ENCODE peak calls at places on chromosomes 12 and 14, in six cellular contexts. K is fibroblast of lung, N is cardiac muscle cell, B is body of pancreas, C is endodermal cell, R is mucosa of descending colon. Z is an unnamed sample. For H3K4me1, the result is how much of the 10 kb centered on the place peaks cover.

GRCh38 chr14:22829661-22830328 is at the start of gene MRPL52:
- DNase-seq in R (peak), K (peak), C (peak), N (peak), B (peak), Z (peak)

GRCh38 chr14:54423991-54424390 is 17.2 kb downstream of the CNIH1 start:
- DNase-seq in R (no peak), K (peak), N (no peak), C (no peak), B (no peak), Z (no peak)

GRCh38 chr14:94392510-94392935 is 4.1 kb upstream of the SERPINA1 start:
- DNase-seq in R (no peak), B (peak), K (peak), C (no peak), N (peak), Z (peak)

GRCh38 chr14:91372680-91373495 is 44.7 kb downstream of the CCDC88C start:
- DNase-seq in N (no peak), R (no peak), B (peak), C (no peak), K (no peak), Z (no peak)

GRCh38 chr14:94129758-94130414 is 482 bp upstream of the IFI27L2 start:
- DNase-seq in R (no peak), C (peak), N (peak), B (peak), K (peak), Z (peak)

GRCh38 chr14:99568567-99569560 is 35.1 kb downstream of the CCDC85C start:
- DNase-seq in R (no peak), N (peak), B (peak), K (peak), C (no peak), Z (peak)

GRCh38 chr14:27367345-27367744 is 769.5 kb upstream of the NOVA1 start:
- DNase-seq in C (no peak), B (no peak), K (no peak), N (no peak), R (no peak), Z (no peak)

GRCh38 chr12:104215638-104216297 is at the start of gene TXNRD1:
- DNase-seq in C (peak), N (peak), R (peak), B (peak), K (peak), Z (peak)

GRCh38 chr14:95472819-95473251 is 43.6 kb downstream of the SYNE3 start:
- DNase-seq in K (no peak), C (no peak), B (no peak), R (no peak), N (peak), Z (peak)

GRCh38 chr12:121711925-121712461 is 559 bp upstream of the TMEM120B start:
- DNase-seq in N (peak), K (peak), C (no peak), B (peak), R (no peak), Z (peak)

GRCh38 chr12:67710582-67710981 is 62.0 kb downstream of the DYRK2 start:
- DNase-seq in C (no peak), N (no peak), K (peak), R (peak), B (peak), Z (no peak)

GRCh38 chr12:31234955-31235867 is 90.7 kb downstream of the SINHCAF start:
- DNase-seq in K (peak), C (peak), B (peak), N (peak), R (peak), Z (peak)

GRCh38 chr14:103517626-103518415 is 4.8 kb downstream of the CKB start:
- DNase-seq in C (no peak), N (peak), R (peak), K (no peak), B (peak), Z (peak)

DNA sequence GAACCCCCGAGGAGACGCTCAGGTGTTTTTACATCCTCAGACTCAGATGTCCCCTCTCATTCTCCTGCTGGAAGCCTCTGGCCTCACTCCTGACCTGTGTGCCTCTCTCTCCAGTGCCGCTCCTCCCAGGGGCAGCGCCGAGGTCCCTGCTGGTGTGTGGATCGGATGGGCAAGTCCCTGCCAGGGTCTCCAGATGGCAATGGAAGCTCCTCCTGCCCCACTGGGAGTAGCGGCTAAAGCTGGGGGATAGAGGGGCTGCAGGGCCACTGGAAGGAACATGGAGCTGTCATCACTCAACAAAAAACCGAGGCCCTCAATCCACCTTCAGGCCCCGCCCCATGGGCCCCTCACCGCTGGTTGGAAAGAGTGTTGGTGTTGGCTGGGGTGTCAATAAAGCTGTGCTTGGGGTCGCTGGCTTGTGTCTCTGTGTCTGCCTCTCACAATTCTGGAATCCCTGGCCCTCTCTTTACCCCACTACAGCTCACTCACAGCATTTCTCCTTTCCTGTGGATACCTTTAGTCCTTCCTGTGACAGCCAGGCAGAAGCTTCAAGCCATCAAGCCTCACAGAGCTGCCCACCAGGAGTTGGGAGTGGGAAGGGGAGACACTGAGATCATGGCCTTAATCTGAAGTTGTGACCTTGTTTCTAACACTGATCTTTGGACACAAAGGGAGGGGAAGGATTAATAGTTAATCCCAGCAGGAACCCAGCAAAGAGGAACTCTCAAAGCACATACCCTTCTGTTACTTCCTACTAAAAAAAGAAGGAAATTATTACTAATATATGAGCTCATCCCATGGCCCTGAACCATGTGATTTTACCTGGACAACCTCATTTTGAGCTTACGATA is 1.1 kb upstream of the SOAT2 start:
- DNase-seq in K (no peak), N (no peak), R (no peak), C (peak), B (no peak), Z (no peak)
- H3K4me3 ChIP-seq in K (no peak), N (no peak), R (no peak), C (no peak), B (no peak), Z (no peak)

GRCh38 chr12:110289711-110290078 is 8.6 kb downstream of the ATP2A2 start:
- DNase-seq in N (no peak), K (no peak), B (no peak), C (no peak), R (no peak), Z (no peak)

GRCh38 chr12:110284597-110284996 is 3.5 kb downstream of the ATP2A2 start:
- DNase-seq in K (no peak), C (no peak), R (no peak), N (no peak), B (no peak), Z (no peak)

GRCh38 chr12:110289021-110289710 is 8.1 kb downstream of the ATP2A2 start:
- DNase-seq in B (no peak), C (no peak), N (no peak), K (no peak), R (no peak), Z (no peak)

GRCh38 chr12:110282956-110283817 is 2.1 kb downstream of the ATP2A2 start:
- DNase-seq in C (no peak), B (no peak), K (no peak), R (no peak), N (no peak), Z (no peak)

GRCh38 chr12:110287986-110288385 is 6.9 kb downstream of the ATP2A2 start:
- DNase-seq in R (no peak), C (no peak), K (no peak), B (no peak), N (no peak), Z (no peak)
- H3K4me1 ChIP-seq in R (under half), C (under half), K (under half), B (half or more), N (under half), Z (under half)

DNA sequence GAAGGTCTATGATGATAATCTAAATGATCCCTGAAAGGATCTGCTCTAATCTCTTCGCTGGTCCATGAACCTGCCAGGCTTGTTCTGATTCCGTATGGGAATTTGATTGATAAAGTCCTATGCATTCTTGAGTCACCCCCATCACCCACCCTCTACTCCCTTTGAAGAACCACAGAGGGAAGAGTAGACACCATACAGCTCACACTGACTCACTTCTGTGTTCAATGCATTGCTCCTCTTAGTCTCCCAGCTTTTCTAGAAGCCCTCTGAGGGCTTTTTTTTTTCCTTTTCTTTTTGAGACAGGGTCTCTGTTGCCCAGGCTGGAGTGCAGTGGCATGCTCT is 18.5 kb upstream of the GPRC5A start:
- DNase-seq in K (peak), B (no peak), R (no peak), N (no peak), C (no peak), Z (no peak)
- H3K4me3 ChIP-seq in K (no peak), B (no peak), R (no peak), N (no peak), C (no peak), Z (no peak)

DNA sequence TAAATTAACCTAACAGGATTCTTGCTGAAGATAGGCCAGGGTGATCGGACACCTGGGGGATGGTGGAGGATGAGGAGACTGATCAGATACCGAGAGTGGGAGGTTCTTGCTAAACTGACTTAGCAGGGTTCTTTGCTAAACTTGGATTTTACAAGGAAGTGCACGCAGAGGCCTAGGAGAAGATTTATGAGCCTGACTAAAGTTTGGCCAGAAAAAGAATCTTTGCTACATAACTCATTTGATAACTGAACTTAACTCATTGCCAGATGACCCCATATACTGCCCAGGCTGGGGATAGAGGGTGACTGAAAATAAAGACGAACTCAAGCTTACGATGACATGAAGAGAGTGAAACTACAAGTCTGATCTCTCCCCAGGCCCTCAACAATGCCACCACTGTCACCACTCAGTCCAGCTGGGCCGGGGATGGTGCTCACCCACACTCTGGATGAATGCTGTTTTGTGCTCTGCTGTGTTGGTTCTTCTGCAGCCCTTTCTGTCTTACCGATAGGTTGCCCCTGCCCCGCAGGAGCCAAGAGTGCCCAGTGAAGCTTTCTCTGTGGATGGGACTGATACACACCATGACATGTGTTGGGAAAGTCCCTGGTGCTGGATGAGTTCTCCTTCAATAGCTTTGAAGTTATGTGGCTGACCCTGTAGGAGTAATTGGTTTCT is 29.0 kb downstream of the PPFIBP1 start:
- DNase-seq in K (peak), N (no peak), C (no peak), R (no peak), B (no peak), Z (no peak)
- H3K4me1 ChIP-seq in K (under half), N (under half), C (under half), R (under half), B (half or more), Z (under half)

GRCh38 chr14:21524575-21525518 is 1.3 kb downstream of the SALL2 start:
- DNase-seq in N (no peak), K (no peak), R (no peak), B (no peak), C (no peak), Z (no peak)
- H3K4me3 ChIP-seq in N (peak), K (peak), R (no peak), B (no peak), C (peak), Z (peak)

GRCh38 chr14:75448209-75448608 is 20.4 kb downstream of the JDP2 start:
- DNase-seq in B (no peak), N (no peak), R (no peak), K (no peak), C (no peak), Z (peak)
- H3K4me1 ChIP-seq in B (half or more), N (under half), R (under half), K (under half), C (under half), Z (under half)

DNA sequence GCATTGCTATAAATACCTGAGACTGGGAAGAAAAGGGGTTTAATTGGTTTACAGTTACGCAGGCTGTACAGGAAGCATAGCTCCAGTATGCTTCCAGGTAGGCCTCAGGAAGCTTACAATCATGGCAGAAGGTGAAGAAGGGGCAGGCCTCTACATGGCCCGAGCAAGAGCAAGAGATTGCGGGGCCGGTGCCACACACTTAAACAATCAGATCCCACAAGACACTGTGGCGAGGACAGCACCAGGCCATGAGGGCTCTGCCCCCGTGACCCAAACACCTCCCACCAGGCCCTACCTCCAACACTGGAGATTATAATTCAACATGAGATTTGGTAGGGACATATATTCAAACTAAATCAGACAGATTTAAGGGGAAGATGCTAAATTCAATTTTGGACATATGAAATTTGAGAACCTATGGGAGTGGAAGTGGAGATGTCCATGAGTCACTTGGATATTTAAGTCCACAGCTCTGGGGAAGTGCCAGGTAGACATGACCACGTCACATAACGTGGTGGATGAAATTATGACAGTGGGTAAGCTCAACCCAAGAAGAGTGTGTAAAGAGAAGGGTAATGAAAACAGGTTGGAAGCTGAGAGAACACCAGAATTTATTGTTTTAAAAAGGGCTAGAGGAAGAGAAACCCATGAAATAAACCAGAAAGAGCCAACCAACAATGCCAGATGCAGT is 1.5 kb upstream of the LTA4H start:
- DNase-seq in B (no peak), R (no peak), C (no peak), K (peak), N (no peak), Z (no peak)
- H3K4me3 ChIP-seq in B (no peak), R (no peak), C (no peak), K (no peak), N (no peak), Z (no peak)

DNA sequence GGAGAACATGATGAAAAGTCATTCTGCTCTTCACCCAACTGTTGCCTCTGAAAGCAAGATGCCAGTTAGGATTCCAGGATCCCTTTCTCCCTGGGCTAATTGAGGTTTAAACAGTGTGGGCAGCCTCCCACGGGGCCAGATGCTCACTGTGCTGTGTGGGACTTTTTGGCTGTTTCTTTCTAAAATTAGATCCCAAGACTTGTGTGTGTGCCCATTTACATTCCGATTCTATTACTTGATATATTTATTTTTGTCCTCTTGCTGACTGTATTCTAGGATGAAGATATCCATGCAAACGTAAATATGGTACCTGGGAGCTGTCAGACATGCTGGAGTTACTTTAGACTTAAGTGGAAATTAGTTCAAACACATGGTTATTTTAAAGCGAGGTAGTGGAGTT is 6.2 kb downstream of the IFT43 start:
- DNase-seq in N (no peak), K (peak), R (no peak), B (no peak), C (no peak), Z (no peak)
- H3K4me1 ChIP-seq in N (under half), K (under half), R (under half), B (under half), C (under half), Z (under half)